ENCODE peak calls at places on chromosomes 5 and 9, in ten cellular contexts. G, S, X, Z, O, W, T, M, U and R are unnamed samples.

GRCh38 chr9:128211551-128212281 is 8.5 kb downstream of the DNM1 start:
- DNase-seq in G (no peak), S (no peak), X (no peak), Z (no peak), O (no peak), W (no peak), T (no peak), M (no peak), U (no peak), R (no peak)

GRCh38 chr5:10384483-10384882 is 31.0 kb downstream of the MARCHF6 start:
- DNase-seq in G (no peak), S (no peak), X (no peak), Z (no peak), O (no peak), W (no peak), T (no peak), M (no peak), U (no peak), R (no peak)

GRCh38 chr5:172931001-172931536 is 28.2 kb upstream of the RPL26L1 start:
- DNase-seq in G (no peak), S (no peak), X (peak), Z (peak), O (peak), W (no peak), T (no peak), M (no peak), U (peak), R (peak)

GRCh38 chr9:133707065-133707760 is 30.9 kb downstream of the SARDH start:
- DNase-seq in G (no peak), S (peak), X (no peak), Z (no peak), O (no peak), W (peak), T (no peak), M (no peak), U (no peak), R (no peak)

GRCh38 chr5:145903113-145903512 is 30.3 kb upstream of the GRXCR2 start:
- DNase-seq in G (no peak), S (no peak), X (no peak), Z (no peak), O (no peak), W (no peak), T (no peak), M (no peak), U (no peak), R (no peak)

GRCh38 chr5:173496129-173496882 is 120.1 kb downstream of the BOD1 start:
- DNase-seq in G (no peak), S (no peak), X (no peak), Z (no peak), O (no peak), W (no peak), T (no peak), M (no peak), U (no peak), R (no peak)

GRCh38 chr5:179345429-179346321 is at the start of gene ADAMTS2:
- DNase-seq in G (no peak), S (peak), X (no peak), Z (no peak), O (no peak), W (peak), T (no peak), M (no peak), U (peak), R (no peak)

GRCh38 chr9:34547960-34548603 is 25.3 kb upstream of the ENHO start:
- DNase-seq in G (no peak), S (peak), X (peak), Z (no peak), O (no peak), W (peak), T (peak), M (no peak), U (peak), R (peak)

GRCh38 chr5:88298425-88298824 is 29.8 kb upstream of the TMEM161B start:
- DNase-seq in G (no peak), S (no peak), X (no peak), Z (peak), O (no peak), W (no peak), T (no peak), M (no peak), U (peak), R (no peak)

GRCh38 chr5:56305551-56305950 is 72.4 kb upstream of the ANKRD55 start:
- DNase-seq in G (no peak), S (no peak), X (no peak), Z (no peak), O (no peak), W (no peak), T (no peak), M (no peak), U (no peak), R (no peak)

GRCh38 chr9:114729706-114730105 is 47.7 kb upstream of the TEX48 start:
- DNase-seq in G (no peak), S (no peak), X (no peak), Z (no peak), O (no peak), W (peak), T (no peak), M (no peak), U (no peak), R (no peak)

GRCh38 chr5:154333016-154333415 is 112.8 kb upstream of the SAP30L start:
- DNase-seq in G (no peak), S (no peak), X (no peak), Z (no peak), O (no peak), W (no peak), T (no peak), M (no peak), U (no peak), R (no peak)

GRCh38 chr5:36777105-36777757 is 99.3 kb upstream of the NIPBL start:
- DNase-seq in G (no peak), S (peak), X (peak), Z (no peak), O (no peak), W (peak), T (no peak), M (no peak), U (peak), R (peak)

GRCh38 chr5:35656721-35657120 is 39.1 kb downstream of the SPEF2 start:
- DNase-seq in G (no peak), S (no peak), X (no peak), Z (no peak), O (no peak), W (no peak), T (no peak), M (no peak), U (no peak), R (no peak)

GRCh38 chr5:66960373-66961137 is 236.0 kb downstream of the CD180 start:
- DNase-seq in G (no peak), S (no peak), X (no peak), Z (no peak), O (no peak), W (no peak), T (no peak), M (no peak), U (peak), R (no peak)

GRCh38 chr5:14237313-14238086 is 94.4 kb downstream of the TRIO start:
- DNase-seq in G (no peak), S (no peak), X (no peak), Z (no peak), O (no peak), W (no peak), T (no peak), M (no peak), U (peak), R (no peak)

GRCh38 chr5:64347308-64347707 is 158.5 kb upstream of the RGS7BP start:
- DNase-seq in G (no peak), S (no peak), X (peak), Z (no peak), O (no peak), W (peak), T (no peak), M (no peak), U (no peak), R (no peak)

GRCh38 chr5:53246042-53246836 is 136.7 kb upstream of the MOCS2 start:
- DNase-seq in G (no peak), S (no peak), X (peak), Z (peak), O (no peak), W (no peak), T (no peak), M (no peak), U (peak), R (no peak)

GRCh38 chr9:115939065-115939765 is 214.4 kb upstream of the PAPPA start:
- DNase-seq in G (no peak), S (no peak), X (peak), Z (no peak), O (no peak), W (no peak), T (no peak), M (no peak), U (peak), R (peak)

GRCh38 chr5:334903-335739 is 13.6 kb downstream of the AHRR start:
- DNase-seq in G (no peak), S (no peak), X (no peak), Z (no peak), O (no peak), W (no peak), T (no peak), M (no peak), U (no peak), R (no peak)

GRCh38 chr5:114097570-114097969 is 264.3 kb upstream of the KCNN2 start:
- DNase-seq in G (no peak), S (no peak), X (no peak), Z (no peak), O (no peak), W (no peak), T (no peak), M (no peak), U (no peak), R (no peak)

GRCh38 chr9:136051568-136052432 is 43.3 kb downstream of the NACC2 start:
- DNase-seq in G (no peak), S (peak), X (peak), Z (peak), O (peak), W (peak), T (no peak), M (no peak), U (peak), R (peak)

GRCh38 chr5:63011158-63011557 is 432.5 kb downstream of the LRRC70 start:
- DNase-seq in G (no peak), S (no peak), X (no peak), Z (no peak), O (no peak), W (no peak), T (no peak), M (no peak), U (no peak), R (no peak)

GRCh38 chr9:26955222-26955903 is 849 bp upstream of the IFT74 start:
- DNase-seq in G (no peak), S (no peak), X (no peak), Z (no peak), O (no peak), W (peak), T (no peak), M (no peak), U (no peak), R (no peak)

GRCh38 chr5:79692586-79692985 is 3.0 kb downstream of the CMYA5 start:
- DNase-seq in G (no peak), S (no peak), X (no peak), Z (no peak), O (no peak), W (peak), T (no peak), M (no peak), U (no peak), R (no peak)

GRCh38 chr5:72441861-72442540 is 65.2 kb downstream of the ZNF366 start:
- DNase-seq in G (no peak), S (no peak), X (peak), Z (peak), O (peak), W (no peak), T (no peak), M (no peak), U (peak), R (peak)

GRCh38 chr9:32360983-32361673 is 23.3 kb upstream of the ACO1 start:
- DNase-seq in G (no peak), S (no peak), X (no peak), Z (no peak), O (no peak), W (no peak), T (no peak), M (no peak), U (no peak), R (no peak)

GRCh38 chr9:137113385-137114159 is 961 bp downstream of the DPP7 start:
- DNase-seq in G (no peak), S (no peak), X (no peak), Z (no peak), O (no peak), W (no peak), T (no peak), M (no peak), U (no peak), R (no peak)

GRCh38 chr5:50576686-50577256 is 89.7 kb upstream of the PARP8 start:
- DNase-seq in G (no peak), S (no peak), X (no peak), Z (no peak), O (no peak), W (no peak), T (no peak), M (no peak), U (no peak), R (no peak)